ENCODE peak calls at places on chromosomes 16 and 17, in eight cellular contexts. E is NCI-H1092 treated with DMSO at 0.1 percent for 48 hours; N is GDM1; Y is H7; L is NCI-H1048; K is activated CD4-positive, alpha-beta T cell treated with anti-CD3 and anti-CD28 coated beads, Interleukin-2, amount 50 U/mL, for 48 hours; W is LoVo; R is HS-27A. H is an unnamed sample.
A peak's percentile ranks its signal among the peaks of the same experiment; 100 is the strongest.

GRCh38 chr17:52395308-52395707 is 236.8 kb upstream of the CA10 start:
- DNase-seq in E (no peak), N (no peak), Y (no peak), L (no peak), K (no peak), W (no peak), R (no peak), H (no peak)

GRCh38 chr16:50635505-50636392 is 45.4 kb downstream of the SNX20 start:
- DNase-seq in E (no peak), N (no peak), Y (peak; percentile 83), L (no peak), K (peak; percentile 23), W (no peak), R (no peak), H (no peak)

GRCh38 chr16:27547851-27548250 is 1.9 kb downstream of the GTF3C1 start:
- DNase-seq in E (no peak), N (no peak), Y (no peak), L (no peak), K (no peak), W (no peak), R (no peak), H (no peak)

GRCh38 chr17:6853764-6854442 is 22.4 kb upstream of the TEKT1 start:
- DNase-seq in E (no peak), N (no peak), Y (peak; percentile 69), L (no peak), K (peak; percentile 14), W (no peak), R (no peak), H (peak; percentile 82)

GRCh38 chr17:74205274-74205673 is 1.8 kb downstream of the RPL38 start:
- DNase-seq in E (no peak), N (no peak), Y (no peak), L (no peak), K (no peak), W (no peak), R (no peak), H (no peak)

GRCh38 chr17:40490289-40490853 is 11.1 kb downstream of the TNS4 start:
- DNase-seq in E (no peak), N (no peak), Y (peak; percentile 87), L (no peak), K (no peak), W (no peak), R (no peak), H (no peak)

GRCh38 chr16:87447323-87447722 is 45.5 kb downstream of the ZCCHC14 start:
- DNase-seq in E (no peak), N (no peak), Y (no peak), L (no peak), K (no peak), W (no peak), R (no peak), H (no peak)

GRCh38 chr17:41627316-41628072 is 3.1 kb upstream of the KRT17 start:
- DNase-seq in E (no peak), N (no peak), Y (peak; percentile 48), L (no peak), K (no peak), W (no peak), R (no peak), H (no peak)

GRCh38 chr16:83714286-83714685 is 93.5 kb upstream of the HSBP1 start:
- DNase-seq in E (no peak), N (no peak), Y (no peak), L (no peak), K (no peak), W (no peak), R (no peak), H (no peak)

GRCh38 chr16:64892843-64893242 is 229.0 kb downstream of the CDH11 start:
- DNase-seq in E (no peak), N (no peak), Y (no peak), L (no peak), K (no peak), W (no peak), R (no peak), H (no peak)

GRCh38 chr16:6701096-6701495 is 631.5 kb upstream of the RBFOX1 start:
- DNase-seq in E (no peak), N (no peak), Y (no peak), L (no peak), K (no peak), W (no peak), R (no peak), H (no peak)

GRCh38 chr16:70250748-70251650 is 741 bp downstream of the EXOSC6 start:
- DNase-seq in E (peak; percentile 9), N (no peak), Y (peak; percentile 83), L (no peak), K (peak; percentile 39), W (peak; percentile 30), R (no peak), H (peak; percentile 53)

GRCh38 chr17:12043702-12044101 is 23.0 kb downstream of the MAP2K4 start:
- DNase-seq in E (no peak), N (no peak), Y (no peak), L (no peak), K (no peak), W (no peak), R (no peak), H (no peak)

GRCh38 chr16:66901626-66902025 is 17.1 kb downstream of the CDH16 start:
- DNase-seq in E (no peak), N (no peak), Y (peak; percentile 31), L (no peak), K (no peak), W (no peak), R (no peak), H (no peak)

GRCh38 chr16:48014349-48015135 is 141.3 kb downstream of the ABCC12 start:
- DNase-seq in E (no peak), N (no peak), Y (peak; percentile 39), L (no peak), K (no peak), W (peak; percentile 37), R (peak; percentile 70), H (peak; percentile 11)

GRCh38 chr16:55328611-55329569 is 4.9 kb downstream of the IRX6 start:
- DNase-seq in E (no peak), N (no peak), Y (peak; percentile 56), L (no peak), K (no peak), W (no peak), R (no peak), H (no peak)

GRCh38 chr16:11094075-11094593 is 149.8 kb downstream of the CLEC16A start:
- DNase-seq in E (no peak), N (peak; percentile 66), Y (no peak), L (no peak), K (peak; percentile 74), W (no peak), R (no peak), H (no peak)

GRCh38 chr16:87044031-87044380 is 273.2 kb downstream of the C16orf95 start:
- DNase-seq in E (no peak), N (no peak), Y (no peak), L (no peak), K (no peak), W (no peak), R (no peak), H (no peak)

GRCh38 chr16:50151322-50151721 is 1.8 kb upstream of the TENT4B start:
- DNase-seq in E (no peak), N (no peak), Y (no peak), L (no peak), K (no peak), W (no peak), R (no peak), H (no peak)

GRCh38 chr16:83953796-83954576 is 946 bp downstream of the OSGIN1 start:
- DNase-seq in E (no peak), N (no peak), Y (peak; percentile 82), L (no peak), K (no peak), W (peak; percentile 49), R (no peak), H (peak; percentile 73)

GRCh38 chr16:2083876-2084687 is 36.3 kb downstream of the TSC2 start:
- DNase-seq in E (no peak), N (no peak), Y (no peak), L (no peak), K (no peak), W (no peak), R (no peak), H (no peak)

GRCh38 chr17:47714773-47715396 is 18.2 kb upstream of the TBX21 start:
- DNase-seq in E (no peak), N (no peak), Y (no peak), L (no peak), K (no peak), W (no peak), R (no peak), H (no peak)

GRCh38 chr16:56295739-56296527 is 104.6 kb downstream of the GNAO1 start:
- DNase-seq in E (no peak), N (no peak), Y (peak; percentile 67), L (no peak), K (no peak), W (no peak), R (no peak), H (no peak)

GRCh38 chr17:76009969-76010661 is 9.5 kb downstream of the CDK3 start:
- DNase-seq in E (no peak), N (no peak), Y (no peak), L (no peak), K (no peak), W (no peak), R (no peak), H (no peak)

GRCh38 chr17:49861150-49861884 is 13.4 kb upstream of the TAC4 start:
- DNase-seq in E (peak; percentile 9), N (peak; percentile 27), Y (peak; percentile 93), L (no peak), K (peak; percentile 40), W (peak; percentile 55), R (peak; percentile 24), H (peak; percentile 64)

GRCh38 chr17:7042507-7043194 is 1.2 kb downstream of the SLC16A11 start:
- DNase-seq in E (no peak), N (no peak), Y (peak; percentile 90), L (no peak), K (peak; percentile 46), W (no peak), R (no peak), H (no peak)

GRCh38 chr17:3534881-3535252 is 22.7 kb downstream of the TRPV3 start:
- DNase-seq in E (no peak), N (no peak), Y (peak; percentile 80), L (no peak), K (no peak), W (no peak), R (no peak), H (no peak)

GRCh38 chr16:58510776-58511628 is 4.3 kb upstream of the SETD6 start:
- DNase-seq in E (no peak), N (no peak), Y (peak; percentile 28), L (no peak), K (no peak), W (no peak), R (no peak), H (no peak)

GRCh38 chr16:71870818-71871217 is 13.2 kb downstream of the ZNF821 start:
- DNase-seq in E (no peak), N (no peak), Y (no peak), L (no peak), K (no peak), W (no peak), R (no peak), H (no peak)

GRCh38 chr17:33874617-33875060 is 380.4 kb upstream of the CCL2 start:
- DNase-seq in E (no peak), N (no peak), Y (no peak), L (no peak), K (no peak), W (no peak), R (no peak), H (no peak)

GRCh38 chr17:39186481-39187002 is 10.9 kb downstream of the CACNB1 start:
- DNase-seq in E (peak; percentile 7), N (no peak), Y (no peak), L (no peak), K (no peak), W (no peak), R (no peak), H (no peak)

GRCh38 chr16:17258848-17259713 is 211.7 kb downstream of the XYLT1 start:
- DNase-seq in E (no peak), N (no peak), Y (peak; percentile 47), L (no peak), K (no peak), W (no peak), R (no peak), H (no peak)

GRCh38 chr17:32519769-32520701 is 33.2 kb downstream of the CDK5R1 start:
- DNase-seq in E (peak; percentile 69), N (no peak), Y (peak; percentile 56), L (no peak), K (peak; percentile 61), W (no peak), R (no peak), H (peak; percentile 25)

GRCh38 chr17:80643700-80644099 is 99.1 kb downstream of the RPTOR start:
- DNase-seq in E (no peak), N (no peak), Y (no peak), L (no peak), K (no peak), W (no peak), R (no peak), H (no peak)